ENCODE peak calls at places on chromosomes 16 and 17, in five cellular contexts. W, M, K, Q and G are unnamed samples. For H3K36me3, the result is how much of the 10 kb centered on the place peaks cover.

GRCh38 chr17:48615212-48615962 is at the start of gene HOXB8:
- DNase-seq in W (no peak), M (no peak), K (peak), Q (no peak), G (no peak)

GRCh38 chr17:32921013-32921412 is 6.9 kb upstream of the TMEM98 start:
- DNase-seq in W (no peak), M (no peak), K (no peak), Q (no peak), G (no peak)

GRCh38 chr17:2158011-2158410 is 103.1 kb downstream of the HIC1 start:
- DNase-seq in W (peak), M (no peak), K (peak), Q (no peak), G (no peak)

GRCh38 chr16:74726736-74727135 is 26.1 kb upstream of the MLKL start:
- DNase-seq in W (no peak), M (peak), K (no peak), Q (peak), G (no peak)

GRCh38 chr17:78381601-78382168 is 3.2 kb downstream of the PGS1 start:
- DNase-seq in W (no peak), M (peak), K (peak), Q (no peak), G (no peak)

GRCh38 chr17:5706835-5707234 is 122.5 kb upstream of the NLRP1 start:
- DNase-seq in W (peak), M (peak), K (peak), Q (no peak), G (peak)

GRCh38 chr16:66636199-66636598 is 31.7 kb downstream of the CMTM3 start:
- DNase-seq in W (no peak), M (no peak), K (no peak), Q (no peak), G (no peak)

GRCh38 chr17:2070241-2071023 is 15.5 kb downstream of the HIC1 start:
- DNase-seq in W (no peak), M (peak), K (peak), Q (no peak), G (no peak)

GRCh38 chr16:16917201-16917600 is 538.3 kb downstream of the NPIPA7 start:
- DNase-seq in W (no peak), M (no peak), K (no peak), Q (no peak), G (no peak)

GRCh38 chr17:67245694-67246397 is 850 bp upstream of the HELZ start:
- DNase-seq in W (no peak), M (peak), K (no peak), Q (no peak), G (peak)

GRCh38 chr17:32514587-32514986 is 27.8 kb downstream of the CDK5R1 start:
- DNase-seq in W (no peak), M (no peak), K (no peak), Q (no peak), G (no peak)

GRCh38 chr16:67719048-67719777 is at the start of gene GFOD2:
- DNase-seq in W (peak), M (peak), K (peak), Q (peak), G (peak)

GRCh38 chr17:31329221-31329620 is 7.8 kb upstream of the EVI2A start:
- DNase-seq in W (peak), M (no peak), K (peak), Q (no peak), G (no peak)

GRCh38 chr17:55898195-55898594 is 147.3 kb downstream of the PCTP start:
- DNase-seq in W (no peak), M (no peak), K (no peak), Q (no peak), G (no peak)

GRCh38 chr17:72071330-72071729 is 49.5 kb upstream of the SOX9 start:
- DNase-seq in W (no peak), M (no peak), K (no peak), Q (no peak), G (no peak)

GRCh38 chr17:39114744-39115534 is 36.5 kb downstream of the PLXDC1 start:
- DNase-seq in W (peak), M (no peak), K (peak), Q (no peak), G (no peak)

GRCh38 chr17:81083125-81083765 is 48.3 kb downstream of the BAIAP2 start:
- DNase-seq in W (no peak), M (no peak), K (no peak), Q (no peak), G (no peak)

GRCh38 chr17:78147315-78147998 is 1.3 kb downstream of the C17orf99 start:
- DNase-seq in W (no peak), M (no peak), K (no peak), Q (no peak), G (no peak)

GRCh38 chr16:15415411-15416070 is 18.8 kb upstream of the BMERB1 start:
- DNase-seq in W (peak), M (no peak), K (no peak), Q (no peak), G (no peak)

GRCh38 chr16:85027349-85027967 is at the start of gene KIAA0513:
- DNase-seq in W (peak), M (peak), K (peak), Q (peak), G (peak)

GRCh38 chr16:85963746-85964370 is 64.9 kb downstream of the IRF8 start:
- DNase-seq in W (no peak), M (no peak), K (peak), Q (no peak), G (no peak)

GRCh38 chr16:89023621-89024511 is 46.9 kb upstream of the CBFA2T3 start:
- DNase-seq in W (no peak), M (no peak), K (no peak), Q (no peak), G (no peak)

GRCh38 chr17:44095647-44096496 is 25.3 kb downstream of the G6PC3 start:
- DNase-seq in W (peak), M (peak), K (peak), Q (peak), G (peak)
- H2BK120ac ChIP-seq in W (peak), M (no peak), K (peak), Q (no peak), G (peak)

GRCh38 chr17:17467720-17468119 is 9.1 kb upstream of the MED9 start:
- DNase-seq in W (peak), M (no peak), K (no peak), Q (no peak), G (no peak)
- H3K36me3 ChIP-seq in W (under half), M (under half), K (under half), Q (under half), G (under half)

GRCh38 chr16:2858245-2859025 is 465 bp upstream of the PRSS22 start:
- DNase-seq in W (no peak), M (peak), K (no peak), Q (no peak), G (no peak)
- H2BK120ac ChIP-seq in W (no peak), M (no peak), K (no peak), Q (no peak), G (no peak)

GRCh38 chr17:57088298-57088697 is 3.3 kb downstream of the AKAP1 start:
- DNase-seq in W (no peak), M (no peak), K (no peak), Q (no peak), G (no peak)
- H3K36me3 ChIP-seq in W (under half), M (under half), K (under half), Q (under half), G (under half)

GRCh38 chr17:40648326-40648968 is 829 bp upstream of the SMARCE1 start:
- DNase-seq in W (peak), M (no peak), K (no peak), Q (no peak), G (peak)

GRCh38 chr17:40647549-40648325 is at the start of gene SMARCE1:
- DNase-seq in W (peak), M (peak), K (peak), Q (no peak), G (peak)

GRCh38 chr17:40645932-40646331 is 1.7 kb downstream of the SMARCE1 start:
- DNase-seq in W (no peak), M (no peak), K (peak), Q (no peak), G (no peak)

GRCh38 chr17:40645291-40645690 is 2.3 kb downstream of the SMARCE1 start:
- DNase-seq in W (no peak), M (no peak), K (no peak), Q (no peak), G (no peak)

GRCh38 chr17:40646791-40647548 is 648 bp downstream of the SMARCE1 start:
- DNase-seq in W (peak), M (peak), K (peak), Q (no peak), G (no peak)
- H2BK120ac ChIP-seq in W (no peak), M (no peak), K (peak), Q (no peak), G (peak)

DNA sequence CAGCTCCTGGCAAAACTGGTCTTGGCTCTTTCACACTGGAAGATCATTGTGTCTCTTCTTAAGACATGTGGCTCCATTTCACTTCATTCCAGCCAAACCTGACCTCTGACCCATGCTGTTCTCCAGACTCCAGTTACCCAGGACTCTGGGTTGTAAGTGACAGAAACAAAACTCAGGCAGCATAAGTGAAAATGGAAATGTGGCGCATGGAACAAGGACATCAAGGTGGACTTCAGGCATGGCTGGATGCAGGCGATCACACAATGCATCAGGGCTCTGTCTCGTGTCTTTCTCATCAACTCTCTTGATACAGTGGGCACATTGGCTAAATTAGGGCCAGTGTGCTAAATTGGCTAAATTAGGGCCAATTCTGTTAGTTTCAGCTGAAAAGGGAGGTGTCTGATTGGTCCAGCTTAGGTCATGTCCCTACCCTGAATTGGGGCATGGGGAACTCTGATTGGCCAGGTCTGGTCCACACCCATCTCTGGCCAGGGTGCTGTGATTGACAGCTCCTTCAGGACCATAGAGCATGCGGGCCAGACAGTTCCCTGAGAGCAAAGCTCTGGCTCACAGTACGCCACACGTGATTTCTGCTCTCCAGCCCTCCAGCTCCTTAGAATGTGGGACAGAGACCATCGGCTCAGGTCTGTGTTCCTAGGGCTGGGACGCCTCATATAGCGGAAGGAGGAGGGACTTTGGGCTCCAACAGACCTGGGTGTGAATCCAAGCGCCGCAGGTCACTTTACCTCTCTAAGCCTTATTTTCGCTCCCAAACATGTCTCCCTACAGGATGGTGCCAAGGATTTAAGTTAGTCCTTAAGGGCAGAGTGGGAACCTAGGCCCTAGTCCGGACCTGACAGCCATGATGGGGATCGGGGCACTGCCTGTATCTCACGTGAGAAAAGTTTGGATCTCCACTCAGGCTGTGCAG is 17.5 kb downstream of the SOCS1 start:
- DNase-seq in W (no peak), M (peak), K (no peak), Q (no peak), G (no peak)
- H3K36me3 ChIP-seq in W (under half), M (under half), K (under half), Q (under half), G (under half)

GRCh38 chr17:57530508-57530907 is 214.6 kb downstream of the CCDC182 start:
- DNase-seq in W (peak), M (peak), K (peak), Q (no peak), G (no peak)

GRCh38 chr17:57528084-57528451 is 217.0 kb downstream of the CCDC182 start:
- DNase-seq in W (no peak), M (no peak), K (no peak), Q (no peak), G (no peak)

GRCh38 chr17:57524790-57525543 is 220.1 kb downstream of the CCDC182 start:
- DNase-seq in W (no peak), M (no peak), K (no peak), Q (no peak), G (no peak)

GRCh38 chr17:57530026-57530425 is 215.1 kb downstream of the CCDC182 start:
- DNase-seq in W (no peak), M (no peak), K (no peak), Q (no peak), G (no peak)

DNA sequence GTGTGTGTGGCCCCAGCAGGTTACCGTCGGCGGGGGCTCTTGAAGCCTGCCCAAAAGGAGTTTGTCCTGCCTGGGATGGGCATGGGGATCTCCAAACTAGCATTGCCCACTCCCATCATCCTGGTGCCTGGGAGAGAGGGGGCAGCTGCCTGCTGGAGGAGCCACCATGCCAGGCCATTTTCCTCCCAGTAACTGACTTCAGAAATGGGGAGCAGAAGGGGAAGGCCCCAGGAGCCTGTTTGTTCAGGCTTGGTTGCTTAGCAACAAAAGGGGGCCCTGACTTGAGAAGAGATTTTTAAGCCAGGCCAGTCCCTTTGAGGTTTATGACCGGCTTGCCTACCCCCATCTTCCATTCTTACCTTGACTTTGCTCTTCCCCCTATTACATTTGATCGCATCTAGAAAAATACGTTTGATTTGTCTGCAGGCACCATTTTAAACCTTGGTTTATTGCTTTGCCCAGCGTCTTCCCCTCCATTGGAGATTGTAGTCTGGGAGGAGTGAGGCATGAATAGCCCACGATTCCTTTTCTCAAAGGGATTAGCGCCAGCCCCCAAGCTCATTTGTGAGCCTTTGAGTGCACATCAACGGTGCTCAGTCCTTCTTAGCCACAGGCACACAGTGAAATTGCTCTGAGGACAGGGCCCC is 217.5 kb downstream of the CCDC182 start:
- DNase-seq in W (no peak), M (no peak), K (no peak), Q (no peak), G (peak)
- H2BK120ac ChIP-seq in W (no peak), M (no peak), K (no peak), Q (no peak), G (peak)

GRCh38 chr17:73151888-73152633 is 12.7 kb upstream of the SSTR2 start:
- DNase-seq in W (no peak), M (no peak), K (no peak), Q (no peak), G (no peak)

GRCh38 chr17:73156887-73157870 is 7.6 kb upstream of the SSTR2 start:
- DNase-seq in W (no peak), M (peak), K (no peak), Q (no peak), G (no peak)

GRCh38 chr17:73156166-73156840 is 8.5 kb upstream of the SSTR2 start:
- DNase-seq in W (peak), M (peak), K (peak), Q (no peak), G (peak)

GRCh38 chr17:73158133-73158532 is 6.7 kb upstream of the SSTR2 start:
- DNase-seq in W (no peak), M (no peak), K (no peak), Q (no peak), G (no peak)

DNA sequence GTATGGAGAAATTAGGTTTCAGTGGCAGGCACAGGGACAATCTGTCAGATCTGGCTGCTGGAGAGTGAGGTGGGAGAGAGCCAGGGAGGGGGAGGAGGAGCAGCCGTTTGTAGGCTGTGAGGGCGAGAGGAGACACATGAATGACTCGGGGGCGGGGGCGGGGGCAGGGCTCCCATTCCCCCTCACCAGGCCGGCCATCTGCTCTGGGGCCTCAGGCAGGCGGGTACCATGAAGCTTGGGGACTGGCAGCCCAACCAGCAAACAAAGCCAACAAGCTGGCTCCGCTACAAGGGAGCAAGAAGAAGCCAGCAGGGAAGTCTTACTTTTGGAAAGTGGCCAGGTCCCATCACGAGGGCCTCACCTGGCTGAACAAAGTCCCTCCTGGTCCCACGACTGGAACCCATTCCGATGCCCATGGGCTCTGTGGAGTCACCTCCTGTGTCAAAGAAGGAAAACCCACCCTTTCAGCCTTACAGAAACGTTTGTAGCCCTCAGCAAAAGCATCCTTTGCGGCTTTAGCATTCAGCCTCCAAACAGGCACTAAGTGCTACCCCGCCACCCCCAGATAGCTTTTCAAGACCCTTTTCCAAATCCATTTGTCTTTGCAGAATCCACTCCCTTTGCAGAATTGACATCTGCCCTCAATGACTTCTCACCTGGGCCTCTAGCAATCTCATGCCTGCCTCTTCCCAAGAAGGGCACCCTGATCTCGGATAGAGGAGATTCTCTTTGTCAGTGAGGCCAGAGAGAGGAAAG is 9.2 kb upstream of the SSTR2 start:
- DNase-seq in W (no peak), M (peak), K (no peak), Q (no peak), G (no peak)
- H3K36me3 ChIP-seq in W (under half), M (under half), K (under half), Q (under half), G (under half)

GRCh38 chr16:73040136-73040535 is 7.8 kb downstream of the ZFHX3 start:
- DNase-seq in W (no peak), M (peak), K (no peak), Q (no peak), G (no peak)
- H2BK120ac ChIP-seq in W (peak), M (no peak), K (no peak), Q (no peak), G (no peak)

GRCh38 chr16:30663038-30663437 is 4.8 kb downstream of the FBRS start:
- DNase-seq in W (no peak), M (no peak), K (no peak), Q (no peak), G (no peak)
- H3K36me3 ChIP-seq in W (half or more), M (under half), K (half or more), Q (under half), G (half or more)